ENCODE peak calls at places on chromosomes 2 and 18, in six cellular contexts. One of them, this sample, is unnamed.
A peak's percentile ranks its signal among the peaks of the same experiment; 100 is the strongest.

GRCh38 chr2:61423714-61424113 is 47.2 kb downstream of the USP34 start:
- DNase-seq in right atrium auricular region: no peak
- DNase-seq in amygdala: no peak
- DNase-seq in NCI-H1105 treated with DMSO at 0.1 percent for 48 hours: no peak
- DNase-seq in lower lobe of right lung: no peak
- DNase-seq in sigmoid colon: no peak
- DNase-seq in this sample: no peak

GRCh38 chr18:77056399-77057015 is 76.1 kb downstream of the MBP start:
- DNase-seq in amygdala: no peak
- DNase-seq in right atrium auricular region: no peak
- DNase-seq in sigmoid colon: no peak
- DNase-seq in NCI-H1105 treated with DMSO at 0.1 percent for 48 hours: no peak
- DNase-seq in lower lobe of right lung: peak; percentile 81
- DNase-seq in this sample: no peak

GRCh38 chr2:160407393-160408204 is 86.0 kb downstream of the RBMS1 start:
- DNase-seq in NCI-H1105 treated with DMSO at 0.1 percent for 48 hours: peak; percentile 39
- DNase-seq in sigmoid colon: peak; percentile 87
- DNase-seq in lower lobe of right lung: peak; percentile 80
- DNase-seq in right atrium auricular region: no peak
- DNase-seq in amygdala: peak; percentile 49
- DNase-seq in this sample: peak; percentile 86

GRCh38 chr2:170335351-170335750 is 157.4 kb downstream of the MYO3B start:
- DNase-seq in NCI-H1105 treated with DMSO at 0.1 percent for 48 hours: no peak
- DNase-seq in amygdala: no peak
- DNase-seq in sigmoid colon: no peak
- DNase-seq in lower lobe of right lung: no peak
- DNase-seq in right atrium auricular region: no peak
- DNase-seq in this sample: no peak

GRCh38 chr2:180604077-180604476 is 376.3 kb upstream of the UBE2E3 start:
- DNase-seq in amygdala: no peak
- DNase-seq in lower lobe of right lung: no peak
- DNase-seq in NCI-H1105 treated with DMSO at 0.1 percent for 48 hours: no peak
- DNase-seq in right atrium auricular region: no peak
- DNase-seq in sigmoid colon: no peak
- DNase-seq in this sample: no peak

GRCh38 chr2:20018576-20019152 is 6.2 kb upstream of the MATN3 start:
- DNase-seq in right atrium auricular region: no peak
- DNase-seq in lower lobe of right lung: no peak
- DNase-seq in amygdala: no peak
- DNase-seq in NCI-H1105 treated with DMSO at 0.1 percent for 48 hours: no peak
- DNase-seq in sigmoid colon: no peak
- DNase-seq in this sample: no peak

GRCh38 chr18:59057969-59058368 is 81.7 kb upstream of the SEC11C start:
- DNase-seq in amygdala: no peak
- DNase-seq in NCI-H1105 treated with DMSO at 0.1 percent for 48 hours: no peak
- DNase-seq in right atrium auricular region: no peak
- DNase-seq in lower lobe of right lung: no peak
- DNase-seq in sigmoid colon: no peak
- DNase-seq in this sample: no peak

GRCh38 chr2:173903611-173904394 is 61.4 kb downstream of the SP3 start:
- DNase-seq in amygdala: no peak
- DNase-seq in sigmoid colon: no peak
- DNase-seq in lower lobe of right lung: no peak
- DNase-seq in right atrium auricular region: no peak
- DNase-seq in NCI-H1105 treated with DMSO at 0.1 percent for 48 hours: no peak
- DNase-seq in this sample: no peak

GRCh38 chr2:163155279-163155883 is 316.8 kb upstream of the KCNH7 start:
- DNase-seq in lower lobe of right lung: no peak
- DNase-seq in sigmoid colon: no peak
- DNase-seq in NCI-H1105 treated with DMSO at 0.1 percent for 48 hours: peak; percentile 54
- DNase-seq in right atrium auricular region: no peak
- DNase-seq in amygdala: no peak
- DNase-seq in this sample: no peak

GRCh38 chr18:58721586-58722160 is 50.4 kb downstream of the MALT1 start:
- DNase-seq in right atrium auricular region: no peak
- DNase-seq in lower lobe of right lung: no peak
- DNase-seq in sigmoid colon: no peak
- DNase-seq in NCI-H1105 treated with DMSO at 0.1 percent for 48 hours: no peak
- DNase-seq in amygdala: no peak
- DNase-seq in this sample: no peak

GRCh38 chr2:75068546-75068945 is 110.1 kb downstream of the POLE4 start:
- DNase-seq in NCI-H1105 treated with DMSO at 0.1 percent for 48 hours: no peak
- DNase-seq in lower lobe of right lung: no peak
- DNase-seq in sigmoid colon: no peak
- DNase-seq in amygdala: no peak
- DNase-seq in right atrium auricular region: no peak
- DNase-seq in this sample: no peak

GRCh38 chr18:54828290-54828871 is at the start of gene RAB27B:
- DNase-seq in sigmoid colon: peak; percentile 72
- DNase-seq in right atrium auricular region: peak; percentile 68
- DNase-seq in lower lobe of right lung: peak; percentile 89
- DNase-seq in NCI-H1105 treated with DMSO at 0.1 percent for 48 hours: peak; percentile 85
- DNase-seq in amygdala: peak; percentile 24
- DNase-seq in this sample: peak; percentile 89

GRCh38 chr18:54958711-54959625 is at the start of gene CCDC68:
- DNase-seq in right atrium auricular region: no peak
- DNase-seq in sigmoid colon: no peak
- DNase-seq in amygdala: no peak
- DNase-seq in NCI-H1105 treated with DMSO at 0.1 percent for 48 hours: no peak
- DNase-seq in lower lobe of right lung: peak; percentile 81
- DNase-seq in this sample: no peak

GRCh38 chr2:136310797-136311558 is 193.0 kb upstream of the CXCR4 start:
- DNase-seq in sigmoid colon: no peak
- DNase-seq in NCI-H1105 treated with DMSO at 0.1 percent for 48 hours: no peak
- DNase-seq in amygdala: no peak
- DNase-seq in lower lobe of right lung: no peak
- DNase-seq in right atrium auricular region: no peak
- DNase-seq in this sample: no peak

GRCh38 chr2:55361465-55362189 is 58.0 kb downstream of the CCDC88A start:
- DNase-seq in amygdala: no peak
- DNase-seq in NCI-H1105 treated with DMSO at 0.1 percent for 48 hours: no peak
- DNase-seq in lower lobe of right lung: no peak
- DNase-seq in sigmoid colon: no peak
- DNase-seq in right atrium auricular region: no peak
- DNase-seq in this sample: no peak

GRCh38 chr2:47221039-47221438 is 65.9 kb upstream of the STPG4 start:
- DNase-seq in NCI-H1105 treated with DMSO at 0.1 percent for 48 hours: no peak
- DNase-seq in sigmoid colon: no peak
- DNase-seq in right atrium auricular region: no peak
- DNase-seq in lower lobe of right lung: no peak
- DNase-seq in amygdala: no peak
- DNase-seq in this sample: no peak

This sample was measured in activated effector memory CD4-positive, alpha-beta T cell treated with anti-CD3 and anti-CD28 coated beads, Interleukin-2, amount 50 U/mL, for 16 hours.